ENCODE peak calls at places on chromosomes 2 and 18, in seven cellular contexts. A is keratinocyte, N is heart left ventricle, B is HCT116, R is cardiac muscle cell, U is left lung, C is coronary artery. Y is an unnamed sample.

GRCh38 chr2:3098231-3098630 is 279.4 kb downstream of the EIPR1 start:
- DNase-seq in A (no peak), N (no peak), B (no peak), R (no peak), U (no peak), C (no peak), Y (no peak)

GRCh38 chr18:7452331-7452730 is 114.8 kb upstream of the PTPRM start:
- DNase-seq in A (no peak), N (no peak), B (peak; percentile 1), R (peak; percentile 68), U (no peak), C (no peak), Y (no peak)

GRCh38 chr2:64122358-64122757 is 21.9 kb downstream of the PELI1 start:
- DNase-seq in A (no peak), N (no peak), B (no peak), R (no peak), U (no peak), C (no peak), Y (no peak)

GRCh38 chr18:21168880-21169279 is 57.3 kb upstream of the ROCK1 start:
- DNase-seq in A (no peak), N (no peak), B (no peak), R (no peak), U (no peak), C (no peak), Y (no peak)

GRCh38 chr2:43178602-43179542 is 47.5 kb downstream of the ZFP36L2 start:
- DNase-seq in A (no peak), N (peak; percentile 82), B (peak; percentile 64), R (peak; percentile 43), U (peak; percentile 91), C (peak; percentile 90), Y (peak; percentile 94)

GRCh38 chr2:31231571-31232287 is 2.2 kb upstream of the EHD3 start:
- DNase-seq in A (no peak), N (no peak), B (no peak), R (peak; percentile 76), U (no peak), C (peak; percentile 16), Y (no peak)

GRCh38 chr2:21694079-21694478 is 570.3 kb downstream of the TDRD15 start:
- DNase-seq in A (no peak), N (no peak), B (no peak), R (no peak), U (no peak), C (no peak), Y (no peak)

GRCh38 chr2:119155633-119156032 is 2.9 kb downstream of the C1QL2 start:
- DNase-seq in A (no peak), N (no peak), B (no peak), R (no peak), U (no peak), C (no peak), Y (no peak)

GRCh38 chr2:217451634-217452033 is 551.2 kb downstream of the TNS1 start:
- DNase-seq in A (no peak), N (no peak), B (no peak), R (no peak), U (no peak), C (no peak), Y (no peak)

GRCh38 chr2:105865222-105865913 is 120.7 kb downstream of the NCK2 start:
- DNase-seq in A (no peak), N (no peak), B (no peak), R (no peak), U (no peak), C (peak; percentile 55), Y (peak; percentile 56)

GRCh38 chr2:18749912-18750526 is 160.7 kb upstream of the NT5C1B start:
- DNase-seq in A (no peak), N (peak; percentile 36), B (peak; percentile 12), R (peak; percentile 68), U (no peak), C (no peak), Y (no peak)

GRCh38 chr2:177212895-177213856 is 582 bp downstream of the HNRNPA3 start:
- DNase-seq in A (no peak), N (peak; percentile 96), B (peak; percentile 73), R (peak; percentile 95), U (peak; percentile 97), C (peak; percentile 94), Y (peak; percentile 90)

GRCh38 chr2:177211602-177212105 is 940 bp upstream of the HNRNPA3 start:
- DNase-seq in A (no peak), N (no peak), B (no peak), R (no peak), U (no peak), C (no peak), Y (no peak)

GRCh38 chr2:177207101-177207500 is 5.5 kb upstream of the HNRNPA3 start:
- DNase-seq in A (no peak), N (no peak), B (no peak), R (no peak), U (no peak), C (no peak), Y (no peak)

GRCh38 chr2:177212106-177212894 is at the start of gene HNRNPA3:
- DNase-seq in A (peak; percentile 91), N (peak; percentile 99), B (peak; percentile 97), R (peak; percentile 98), U (peak; percentile 100), C (peak; percentile 99), Y (peak; percentile 98)

DNA sequence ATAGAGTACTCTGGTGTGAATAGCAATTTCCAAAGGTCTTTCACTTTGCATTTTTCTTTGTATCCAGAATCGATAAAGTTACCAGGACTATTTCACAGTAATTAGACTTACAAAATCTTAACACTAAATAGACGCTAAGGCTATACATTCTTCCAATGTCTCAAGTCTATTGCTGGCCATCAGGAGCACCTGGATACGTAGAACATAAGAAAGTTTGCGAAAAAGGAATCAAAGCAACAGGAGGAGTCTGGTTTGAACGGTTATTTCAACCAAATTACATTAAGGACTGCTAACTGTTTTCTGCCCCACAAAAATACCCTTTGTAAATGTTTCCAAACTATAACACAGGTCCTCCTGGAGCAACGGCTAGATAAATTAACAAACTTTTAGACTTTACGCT is 1.4 kb upstream of the HNRNPA3 start:
- DNase-seq in A (no peak), N (no peak), B (no peak), R (no peak), U (no peak), C (no peak), Y (no peak)
- H3K4me3 ChIP-seq in A (peak overlapping the region; percentile 85), N (peak overlapping the region; percentile 65), B (peak overlapping the region; percentile 67), R (peak overlapping the region; percentile 40), U (peak overlapping the region; percentile 85), C (peak overlapping the region; percentile 68), Y (peak overlapping the region; percentile 84)

GRCh38 chr2:115573756-115574155 is 1131.3 kb downstream of the DPP10 start:
- DNase-seq in A (no peak), N (no peak), B (no peak), R (no peak), U (no peak), C (no peak), Y (no peak)

GRCh38 chr2:115574667-115575066 is 1132.2 kb downstream of the DPP10 start:
- DNase-seq in A (no peak), N (no peak), B (no peak), R (no peak), U (no peak), C (no peak), Y (no peak)
- TF ChIP-seq CTCF in A (no peak), N (no peak), B (no peak), R (no peak), U (no peak), C (no peak), Y (no peak)

GRCh38 chr2:154720642-154721041 is 22.1 kb downstream of the KCNJ3 start:
- DNase-seq in A (no peak), N (no peak), B (no peak), R (no peak), U (no peak), C (no peak), Y (no peak)

GRCh38 chr2:154724194-154724797 is 25.8 kb downstream of the KCNJ3 start:
- DNase-seq in A (no peak), N (no peak), B (no peak), R (no peak), U (no peak), C (no peak), Y (no peak)
- H3K27ac ChIP-seq in A (no peak overlapping the region), N (no peak overlapping the region), B (no peak overlapping the region), R (no peak overlapping the region), U (no peak overlapping the region), C (no peak overlapping the region), Y (no peak overlapping the region)

DNA sequence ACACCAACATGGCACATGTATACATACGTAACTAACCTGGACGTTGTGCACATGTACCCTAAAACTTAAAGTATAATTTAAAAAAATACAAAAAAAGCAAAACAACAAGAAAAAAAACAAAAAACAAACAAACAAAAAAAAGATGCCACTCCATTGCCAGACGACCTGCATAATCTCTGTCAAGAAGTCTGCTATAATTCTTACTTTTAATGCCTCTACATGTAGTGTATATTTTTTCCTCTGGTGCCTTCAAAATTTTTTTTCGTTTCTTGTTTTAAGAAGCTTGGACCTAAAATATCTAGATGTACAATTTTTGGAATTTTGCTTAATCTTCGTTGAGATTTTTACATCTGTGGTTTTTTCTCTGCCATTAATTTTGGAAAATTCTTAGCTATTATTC is 235.6 kb upstream of the ZNF521 start:
- DNase-seq in A (no peak), N (no peak), B (no peak), R (no peak), U (no peak), C (no peak), Y (no peak)
- H3K4me3 ChIP-seq in A (no peak overlapping the region), N (no peak overlapping the region), B (no peak overlapping the region), R (no peak overlapping the region), U (no peak overlapping the region), C (no peak overlapping the region), Y (no peak overlapping the region)

Y was measured in gastrocnemius medialis.